ENCODE peak calls at places on chromosomes 11 and 22, in seven cellular contexts. X, H, E, U, M, N and C are unnamed samples.
A peak's percentile ranks its signal among the peaks of the same experiment; 100 is the strongest.

GRCh38 chr22:48351376-48352085 is 1476.1 kb downstream of the BRD1 start:
- DNase-seq in X (no peak), H (no peak), E (no peak), U (no peak), M (no peak), N (no peak), C (no peak)

GRCh38 chr11:14773755-14774154 is 118.3 kb downstream of the CYP2R1 start:
- DNase-seq in X (no peak), H (no peak), E (no peak), U (no peak), M (no peak), N (no peak), C (no peak)

GRCh38 chr11:68373189-68373809 is 60.9 kb downstream of the LRP5 start:
- DNase-seq in X (no peak), H (no peak), E (peak; percentile 70), U (no peak), M (no peak), N (peak; percentile 48), C (peak; percentile 86)

GRCh38 chr22:29700949-29701927 is 18.6 kb upstream of the CABP7 start:
- DNase-seq in X (peak; percentile 79), H (no peak), E (peak; percentile 67), U (no peak), M (no peak), N (no peak), C (no peak)

GRCh38 chr11:28268925-28269324 is 160.7 kb downstream of the METTL15 start:
- DNase-seq in X (no peak), H (no peak), E (no peak), U (no peak), M (no peak), N (no peak), C (no peak)

GRCh38 chr11:19316434-19316833 is 75.7 kb upstream of the E2F8 start:
- DNase-seq in X (no peak), H (no peak), E (no peak), U (no peak), M (no peak), N (no peak), C (peak; percentile 16)

GRCh38 chr22:26672060-26672471 is 14.7 kb downstream of the MIAT start:
- DNase-seq in X (no peak), H (no peak), E (no peak), U (peak; percentile 13), M (no peak), N (no peak), C (no peak)

GRCh38 chr22:31049815-31050420 is 31.2 kb upstream of the SMTN start:
- DNase-seq in X (no peak), H (no peak), E (no peak), U (no peak), M (no peak), N (no peak), C (no peak)

GRCh38 chr22:41825376-41825775 is 7.5 kb upstream of the SREBF2 start:
- DNase-seq in X (no peak), H (no peak), E (no peak), U (no peak), M (no peak), N (no peak), C (peak; percentile 60)

GRCh38 chr11:11022126-11022730 is 164.4 kb upstream of the ZBED5 start:
- DNase-seq in X (no peak), H (no peak), E (no peak), U (no peak), M (no peak), N (no peak), C (peak; percentile 52)

GRCh38 chr11:122954455-122954854 is 27.2 kb downstream of the BSX start:
- DNase-seq in X (no peak), H (no peak), E (no peak), U (no peak), M (no peak), N (no peak), C (no peak)

GRCh38 chr11:128458316-128458715 is 129.0 kb downstream of the ETS1 start:
- DNase-seq in X (peak; percentile 94), H (no peak), E (no peak), U (no peak), M (no peak), N (peak; percentile 55), C (peak; percentile 64)

GRCh38 chr11:94049351-94049750 is 28.2 kb downstream of the HEPHL1 start:
- DNase-seq in X (no peak), H (no peak), E (no peak), U (no peak), M (no peak), N (no peak), C (no peak)

GRCh38 chr11:130480166-130480565 is 31.7 kb downstream of the ADAMTS15 start:
- DNase-seq in X (peak; percentile 17), H (no peak), E (no peak), U (no peak), M (no peak), N (peak; percentile 23), C (peak; percentile 37)

GRCh38 chr11:61065955-61066638 is 36.2 kb upstream of the CD5 start:
- DNase-seq in X (no peak), H (peak; percentile 52), E (no peak), U (no peak), M (no peak), N (no peak), C (no peak)

GRCh38 chr22:21621891-21622623 is 7.8 kb downstream of the YDJC start:
- DNase-seq in X (no peak), H (no peak), E (no peak), U (no peak), M (no peak), N (no peak), C (no peak)

GRCh38 chr11:76293189-76293631 is 86.9 kb upstream of the WNT11 start:
- DNase-seq in X (no peak), H (no peak), E (no peak), U (no peak), M (no peak), N (no peak), C (no peak)

GRCh38 chr11:110730773-110731172 is 18.5 kb upstream of the ARHGAP20 start:
- DNase-seq in X (no peak), H (no peak), E (no peak), U (no peak), M (no peak), N (no peak), C (no peak)

GRCh38 chr22:23219787-23220484 is 39.6 kb downstream of the BCR start:
- DNase-seq in X (peak; percentile 69), H (peak; percentile 55), E (peak; percentile 57), U (peak; percentile 31), M (peak; percentile 38), N (no peak), C (peak; percentile 50)

GRCh38 chr11:33475999-33476398 is 218.8 kb downstream of the HIPK3 start:
- DNase-seq in X (no peak), H (no peak), E (peak; percentile 82), U (no peak), M (peak; percentile 10), N (peak; percentile 13), C (peak; percentile 29)